ENCODE peak calls at places on chromosomes 7 and 10, in eight cellular contexts. One of them, this sample, is unnamed.
A peak's percentile ranks its signal among the peaks of the same experiment; 100 is the strongest.

GRCh38 chr10:71081229-71081560 is 131.2 kb upstream of the UNC5B start:
- DNase-seq in posterior cingulate gyrus: no peak
- DNase-seq in stimulated activated CD4-positive, alpha-beta T cell treated with anti-CD3 and anti-CD28 coated beads, TNF-alpha, amount 100 ng/mL, for 4 hours: no peak
- DNase-seq in foreskin fibroblast: no peak
- DNase-seq in T-helper 17 cell: no peak
- DNase-seq in left ventricle myocardium superior: no peak
- DNase-seq in NCI-H1092 treated with DMSO at 0.1 percent for 48 hours: no peak
- DNase-seq in spleen: no peak
- DNase-seq in this sample: no peak

GRCh38 chr10:69179089-69179742 is 818 bp upstream of the SUPV3L1 start:
- DNase-seq in posterior cingulate gyrus: no peak
- DNase-seq in stimulated activated CD4-positive, alpha-beta T cell treated with anti-CD3 and anti-CD28 coated beads, TNF-alpha, amount 100 ng/mL, for 4 hours: no peak
- DNase-seq in foreskin fibroblast: peak; percentile 67
- DNase-seq in T-helper 17 cell: peak; percentile 20
- DNase-seq in left ventricle myocardium superior: no peak
- DNase-seq in NCI-H1092 treated with DMSO at 0.1 percent for 48 hours: no peak
- DNase-seq in spleen: no peak
- DNase-seq in this sample: no peak

GRCh38 chr7:122546496-122546895 is 152.4 kb downstream of the RNF133 start:
- DNase-seq in posterior cingulate gyrus: no peak
- DNase-seq in stimulated activated CD4-positive, alpha-beta T cell treated with anti-CD3 and anti-CD28 coated beads, TNF-alpha, amount 100 ng/mL, for 4 hours: no peak
- DNase-seq in foreskin fibroblast: no peak
- DNase-seq in T-helper 17 cell: no peak
- DNase-seq in left ventricle myocardium superior: no peak
- DNase-seq in NCI-H1092 treated with DMSO at 0.1 percent for 48 hours: no peak
- DNase-seq in spleen: no peak
- DNase-seq in this sample: no peak

GRCh38 chr7:116195451-116195850 is 14.9 kb upstream of the TES start:
- DNase-seq in posterior cingulate gyrus: no peak
- DNase-seq in stimulated activated CD4-positive, alpha-beta T cell treated with anti-CD3 and anti-CD28 coated beads, TNF-alpha, amount 100 ng/mL, for 4 hours: no peak
- DNase-seq in foreskin fibroblast: peak; percentile 56
- DNase-seq in T-helper 17 cell: no peak
- DNase-seq in left ventricle myocardium superior: no peak
- DNase-seq in NCI-H1092 treated with DMSO at 0.1 percent for 48 hours: no peak
- DNase-seq in spleen: no peak
- DNase-seq in this sample: no peak

GRCh38 chr7:80319461-80319860 is 184.8 kb downstream of the GNAI1 start:
- DNase-seq in posterior cingulate gyrus: no peak
- DNase-seq in stimulated activated CD4-positive, alpha-beta T cell treated with anti-CD3 and anti-CD28 coated beads, TNF-alpha, amount 100 ng/mL, for 4 hours: no peak
- DNase-seq in foreskin fibroblast: no peak
- DNase-seq in T-helper 17 cell: no peak
- DNase-seq in left ventricle myocardium superior: no peak
- DNase-seq in NCI-H1092 treated with DMSO at 0.1 percent for 48 hours: no peak
- DNase-seq in spleen: no peak
- DNase-seq in this sample: no peak

GRCh38 chr7:102830206-102830605 is 81.4 kb downstream of the FAM185A start:
- DNase-seq in posterior cingulate gyrus: no peak
- DNase-seq in stimulated activated CD4-positive, alpha-beta T cell treated with anti-CD3 and anti-CD28 coated beads, TNF-alpha, amount 100 ng/mL, for 4 hours: no peak
- DNase-seq in foreskin fibroblast: peak; percentile 90
- DNase-seq in T-helper 17 cell: no peak
- DNase-seq in left ventricle myocardium superior: no peak
- DNase-seq in NCI-H1092 treated with DMSO at 0.1 percent for 48 hours: no peak
- DNase-seq in spleen: no peak
- DNase-seq in this sample: no peak

GRCh38 chr7:19713676-19714075 is 4.8 kb upstream of the POLR1F start:
- DNase-seq in posterior cingulate gyrus: no peak
- DNase-seq in stimulated activated CD4-positive, alpha-beta T cell treated with anti-CD3 and anti-CD28 coated beads, TNF-alpha, amount 100 ng/mL, for 4 hours: peak; percentile 2
- DNase-seq in foreskin fibroblast: peak; percentile 67
- DNase-seq in T-helper 17 cell: no peak
- DNase-seq in left ventricle myocardium superior: no peak
- DNase-seq in NCI-H1092 treated with DMSO at 0.1 percent for 48 hours: peak; percentile 24
- DNase-seq in spleen: no peak
- DNase-seq in this sample: peak; percentile 35

GRCh38 chr7:3559178-3559765 is 258.2 kb downstream of the SDK1 start:
- DNase-seq in posterior cingulate gyrus: no peak
- DNase-seq in stimulated activated CD4-positive, alpha-beta T cell treated with anti-CD3 and anti-CD28 coated beads, TNF-alpha, amount 100 ng/mL, for 4 hours: no peak
- DNase-seq in foreskin fibroblast: peak; percentile 95
- DNase-seq in T-helper 17 cell: no peak
- DNase-seq in left ventricle myocardium superior: no peak
- DNase-seq in NCI-H1092 treated with DMSO at 0.1 percent for 48 hours: peak; percentile 14
- DNase-seq in spleen: no peak
- DNase-seq in this sample: peak; percentile 6

GRCh38 chr10:117597216-117597615 is 54.7 kb downstream of the EMX2 start:
- DNase-seq in posterior cingulate gyrus: no peak
- DNase-seq in stimulated activated CD4-positive, alpha-beta T cell treated with anti-CD3 and anti-CD28 coated beads, TNF-alpha, amount 100 ng/mL, for 4 hours: no peak
- DNase-seq in foreskin fibroblast: peak; percentile 11
- DNase-seq in T-helper 17 cell: no peak
- DNase-seq in left ventricle myocardium superior: no peak
- DNase-seq in NCI-H1092 treated with DMSO at 0.1 percent for 48 hours: no peak
- DNase-seq in spleen: no peak
- DNase-seq in this sample: no peak

GRCh38 chr10:50993817-50994251 is 80.5 kb upstream of the PRKG1 start:
- DNase-seq in posterior cingulate gyrus: no peak
- DNase-seq in stimulated activated CD4-positive, alpha-beta T cell treated with anti-CD3 and anti-CD28 coated beads, TNF-alpha, amount 100 ng/mL, for 4 hours: no peak
- DNase-seq in foreskin fibroblast: peak; percentile 79
- DNase-seq in T-helper 17 cell: no peak
- DNase-seq in left ventricle myocardium superior: no peak
- DNase-seq in NCI-H1092 treated with DMSO at 0.1 percent for 48 hours: no peak
- DNase-seq in spleen: no peak
- DNase-seq in this sample: no peak

GRCh38 chr10:13712799-13713581 is 126.2 kb downstream of the PRPF18 start:
- DNase-seq in posterior cingulate gyrus: peak; percentile 57
- DNase-seq in stimulated activated CD4-positive, alpha-beta T cell treated with anti-CD3 and anti-CD28 coated beads, TNF-alpha, amount 100 ng/mL, for 4 hours: no peak
- DNase-seq in foreskin fibroblast: peak; percentile 98
- DNase-seq in T-helper 17 cell: no peak
- DNase-seq in left ventricle myocardium superior: peak; percentile 80
- DNase-seq in NCI-H1092 treated with DMSO at 0.1 percent for 48 hours: no peak
- DNase-seq in spleen: peak; percentile 78
- DNase-seq in this sample: no peak

GRCh38 chr7:88735920-88736319 is 23.6 kb upstream of the ZNF804B start:
- DNase-seq in posterior cingulate gyrus: no peak
- DNase-seq in stimulated activated CD4-positive, alpha-beta T cell treated with anti-CD3 and anti-CD28 coated beads, TNF-alpha, amount 100 ng/mL, for 4 hours: no peak
- DNase-seq in foreskin fibroblast: no peak
- DNase-seq in T-helper 17 cell: no peak
- DNase-seq in left ventricle myocardium superior: no peak
- DNase-seq in NCI-H1092 treated with DMSO at 0.1 percent for 48 hours: no peak
- DNase-seq in spleen: no peak
- DNase-seq in this sample: no peak

GRCh38 chr10:69316313-69317059 is 38.2 kb downstream of the HK1 start:
- DNase-seq in posterior cingulate gyrus: no peak
- DNase-seq in stimulated activated CD4-positive, alpha-beta T cell treated with anti-CD3 and anti-CD28 coated beads, TNF-alpha, amount 100 ng/mL, for 4 hours: no peak
- DNase-seq in foreskin fibroblast: peak; percentile 75
- DNase-seq in T-helper 17 cell: no peak
- DNase-seq in left ventricle myocardium superior: no peak
- DNase-seq in NCI-H1092 treated with DMSO at 0.1 percent for 48 hours: no peak
- DNase-seq in spleen: no peak
- DNase-seq in this sample: no peak

GRCh38 chr7:130903358-130903974 is 169.5 kb upstream of the KLF14 start:
- DNase-seq in posterior cingulate gyrus: no peak
- DNase-seq in stimulated activated CD4-positive, alpha-beta T cell treated with anti-CD3 and anti-CD28 coated beads, TNF-alpha, amount 100 ng/mL, for 4 hours: no peak
- DNase-seq in foreskin fibroblast: peak; percentile 91
- DNase-seq in T-helper 17 cell: no peak
- DNase-seq in left ventricle myocardium superior: no peak
- DNase-seq in NCI-H1092 treated with DMSO at 0.1 percent for 48 hours: no peak
- DNase-seq in spleen: no peak
- DNase-seq in this sample: no peak

GRCh38 chr10:110803830-110804338 is 67.8 kb upstream of the PDCD4 start:
- DNase-seq in posterior cingulate gyrus: no peak
- DNase-seq in stimulated activated CD4-positive, alpha-beta T cell treated with anti-CD3 and anti-CD28 coated beads, TNF-alpha, amount 100 ng/mL, for 4 hours: no peak
- DNase-seq in foreskin fibroblast: peak; percentile 80
- DNase-seq in T-helper 17 cell: no peak
- DNase-seq in left ventricle myocardium superior: no peak
- DNase-seq in NCI-H1092 treated with DMSO at 0.1 percent for 48 hours: peak; percentile 48
- DNase-seq in spleen: peak; percentile 79
- DNase-seq in this sample: peak; percentile 7

GRCh38 chr7:44050915-44051560 is 6.5 kb downstream of the DBNL start:
- DNase-seq in posterior cingulate gyrus: no peak
- DNase-seq in stimulated activated CD4-positive, alpha-beta T cell treated with anti-CD3 and anti-CD28 coated beads, TNF-alpha, amount 100 ng/mL, for 4 hours: no peak
- DNase-seq in foreskin fibroblast: no peak
- DNase-seq in T-helper 17 cell: no peak
- DNase-seq in left ventricle myocardium superior: no peak
- DNase-seq in NCI-H1092 treated with DMSO at 0.1 percent for 48 hours: no peak
- DNase-seq in spleen: peak; percentile 37
- DNase-seq in this sample: no peak

GRCh38 chr10:112775892-112776679 is 174.0 kb upstream of the TCF7L2 start:
- DNase-seq in posterior cingulate gyrus: no peak
- DNase-seq in stimulated activated CD4-positive, alpha-beta T cell treated with anti-CD3 and anti-CD28 coated beads, TNF-alpha, amount 100 ng/mL, for 4 hours: no peak
- DNase-seq in foreskin fibroblast: peak; percentile 39
- DNase-seq in T-helper 17 cell: no peak
- DNase-seq in left ventricle myocardium superior: no peak
- DNase-seq in NCI-H1092 treated with DMSO at 0.1 percent for 48 hours: peak; percentile 68
- DNase-seq in spleen: no peak
- DNase-seq in this sample: peak; percentile 49

This sample was measured in NCI-H345.